ENCODE peak calls at places on chromosomes 6 and 20, in ten cellular contexts. C is lower lobe of right lung; P is heart right ventricle; F is GM12865; G is endodermal cell; Y is CD8-positive, alpha-beta T cell; Q is fibroblast of lung; V is esophagus muscularis mucosa; W is body of pancreas; I is GM06990. N is an unnamed sample.
A peak's percentile ranks its signal among the peaks of the same experiment; 100 is the strongest.

GRCh38 chr6:53640361-53640760 is 25.2 kb downstream of the KLHL31 start:
- DNase-seq in F (no peak), W (no peak), V (no peak), Y (no peak), Q (no peak), C (no peak), G (no peak), P (no peak), I (no peak), N (no peak)

GRCh38 chr6:36378243-36378920 is 9.1 kb downstream of the ETV7 start:
- DNase-seq in C (no peak), W (no peak), P (no peak), V (no peak), F (peak; percentile 45), I (no peak), Q (no peak), G (no peak), Y (no peak), N (no peak)

GRCh38 chr6:112409311-112409710 is 62.2 kb downstream of the RFPL4B start:
- DNase-seq in F (no peak), W (no peak), Y (no peak), C (no peak), I (no peak), Q (peak; percentile 9), P (no peak), G (no peak), V (no peak), N (no peak)

GRCh38 chr20:24718277-24718676 is 230.8 kb upstream of the CST7 start:
- DNase-seq in Y (no peak), W (no peak), G (no peak), P (no peak), I (no peak), V (no peak), F (no peak), C (no peak), Q (no peak), N (no peak)

GRCh38 chr6:7467007-7467897 is 74.2 kb upstream of the DSP start:
- DNase-seq in V (no peak), C (no peak), G (no peak), Q (no peak), I (no peak), P (no peak), Y (no peak), W (no peak), F (no peak), N (no peak)

GRCh38 chr6:52507557-52508260 is 69.2 kb downstream of the TRAM2 start:
- DNase-seq in F (no peak), W (no peak), V (no peak), Q (peak; percentile 87), I (no peak), G (no peak), P (no peak), Y (no peak), C (no peak), N (no peak)

GRCh38 chr20:48275737-48276342 is 490.6 kb upstream of the SULF2 start:
- DNase-seq in F (no peak), P (no peak), C (no peak), G (peak; percentile 88), Q (no peak), I (no peak), V (no peak), W (no peak), Y (no peak), N (no peak)

GRCh38 chr6:14984454-14984853 is 261.4 kb upstream of the JARID2 start:
- DNase-seq in I (no peak), Q (peak; percentile 27), Y (no peak), P (no peak), G (no peak), F (no peak), V (no peak), W (peak; percentile 12), C (peak; percentile 53), N (no peak)

GRCh38 chr6:137952247-137952646 is 85.2 kb downstream of the TNFAIP3 start:
- DNase-seq in G (no peak), Q (no peak), C (no peak), F (no peak), I (no peak), W (no peak), V (no peak), P (no peak), Y (no peak), N (no peak)

GRCh38 chr6:137949686-137950390 is 82.8 kb downstream of the TNFAIP3 start:
- DNase-seq in W (no peak), P (no peak), I (no peak), Y (no peak), G (no peak), F (peak; percentile 72), Q (no peak), V (no peak), C (no peak), N (no peak)

GRCh38 chr6:137954253-137954652 is 87.2 kb downstream of the TNFAIP3 start:
- DNase-seq in C (no peak), V (no peak), P (no peak), F (no peak), Y (no peak), G (no peak), W (no peak), Q (no peak), I (no peak), N (no peak)

GRCh38 chr6:137950581-137950980 is 83.5 kb downstream of the TNFAIP3 start:
- DNase-seq in Q (no peak), F (peak; percentile 56), P (no peak), V (no peak), I (no peak), G (no peak), Y (no peak), W (no peak), C (no peak), N (no peak)

GRCh38 chr6:137951064-137951597 is 84.1 kb downstream of the TNFAIP3 start:
- DNase-seq in Y (no peak), G (no peak), I (no peak), Q (no peak), W (no peak), F (peak; percentile 55), C (no peak), P (no peak), V (no peak), N (no peak)
- TF ChIP-seq CTCF in Y (no peak), G (no peak), I (peak; percentile 42), Q (no peak), W (no peak), F (peak; percentile 30), C (no peak), P (no peak), V (no peak), N (peak; percentile 5)

GRCh38 chr6:75505426-75505825 is 11.8 kb upstream of the FILIP1 start:
- DNase-seq in I (no peak), V (no peak), F (no peak), G (no peak), C (no peak), Q (no peak), W (no peak), P (no peak), Y (no peak), N (no peak)

GRCh38 chr6:75504902-75505233 is 11.3 kb upstream of the FILIP1 start:
- DNase-seq in C (no peak), W (no peak), Y (no peak), F (peak; percentile 18), V (no peak), I (no peak), P (no peak), Q (peak; percentile 49), G (no peak), N (no peak)

GRCh38 chr6:75501756-75502155 is 8.2 kb upstream of the FILIP1 start:
- DNase-seq in F (no peak), G (no peak), P (no peak), Q (no peak), C (no peak), W (no peak), Y (no peak), I (no peak), V (no peak), N (no peak)

GRCh38 chr6:75503291-75503690 is 9.7 kb upstream of the FILIP1 start:
- DNase-seq in Q (no peak), W (no peak), F (no peak), G (no peak), C (no peak), V (no peak), P (no peak), Y (no peak), I (no peak), N (peak; percentile 9)

GRCh38 chr6:75502884-75503283 is 9.3 kb upstream of the FILIP1 start:
- DNase-seq in C (no peak), Y (no peak), V (no peak), F (no peak), G (no peak), I (no peak), P (no peak), Q (no peak), W (no peak), N (no peak)
- TF ChIP-seq CTCF in C (no peak), Y (no peak), V (no peak), F (no peak), G (no peak), I (no peak), P (no peak), Q (no peak), W (no peak), N (no peak)

GRCh38 chr6:20839624-20840023 is 305.4 kb downstream of the CDKAL1 start:
- DNase-seq in Q (no peak), V (no peak), Y (no peak), I (no peak), G (no peak), P (no peak), W (no peak), F (no peak), C (no peak), N (no peak)
- TF ChIP-seq CTCF in Q (no peak), V (no peak), Y (no peak), I (no peak), G (peak; percentile 61), P (no peak), W (no peak), F (no peak), C (no peak), N (no peak)

GRCh38 chr20:62387993-62388635 is 1.2 kb downstream of the RPS21 start:
- DNase-seq in P (no peak), G (no peak), W (no peak), V (no peak), Y (no peak), F (no peak), I (no peak), C (no peak), Q (no peak), N (no peak)

GRCh38 chr20:62390306-62391164 is 3.6 kb downstream of the RPS21 start:
- DNase-seq in I (no peak), Q (no peak), F (no peak), C (no peak), G (no peak), W (no peak), P (no peak), Y (no peak), V (no peak), N (no peak)

GRCh38 chr20:62387219-62387913 is 463 bp downstream of the RPS21 start:
- DNase-seq in G (no peak), W (no peak), Q (no peak), I (no peak), P (no peak), F (peak; percentile 43), Y (no peak), C (no peak), V (no peak), N (no peak)

GRCh38 chr20:62389601-62390087 is 2.7 kb downstream of the RPS21 start:
- DNase-seq in Q (no peak), I (no peak), Y (no peak), C (no peak), G (no peak), F (no peak), W (no peak), P (no peak), V (no peak), N (no peak)

DNA sequence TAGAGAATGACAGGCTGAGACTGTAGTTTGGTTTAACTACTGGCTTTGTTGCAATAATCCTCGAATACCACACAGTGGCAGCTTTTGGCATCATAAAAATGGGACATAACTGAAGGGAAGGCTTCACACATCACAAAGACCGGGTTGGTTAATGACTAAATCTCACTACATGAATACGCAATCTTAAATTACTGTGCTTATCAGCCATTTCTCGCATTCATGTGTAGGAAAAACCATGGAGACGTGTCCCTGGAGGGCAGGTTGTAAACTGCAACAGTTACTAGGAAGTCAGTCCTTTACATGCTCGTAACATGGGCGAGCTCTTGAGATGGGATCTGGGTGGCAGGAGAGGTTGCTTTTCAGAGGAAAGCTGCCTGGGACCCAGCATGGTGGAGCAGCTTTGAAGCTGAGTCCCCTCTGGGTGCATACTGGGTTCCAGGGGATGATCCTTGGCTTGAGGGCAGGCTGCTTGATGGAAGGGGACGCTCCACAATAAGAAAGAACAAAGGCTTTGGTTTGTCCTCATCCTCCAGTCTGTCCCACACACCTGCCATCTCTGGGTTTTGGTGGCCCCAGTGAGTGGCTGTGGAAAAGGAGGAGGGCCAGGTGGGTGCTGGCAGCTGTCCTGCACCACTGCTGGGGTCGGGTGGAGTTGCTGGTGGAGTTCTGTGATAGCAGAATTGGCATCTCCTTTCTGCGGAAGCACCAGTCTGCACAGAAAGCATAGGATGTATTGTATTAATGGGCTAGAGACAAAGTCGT is 2.1 kb downstream of the RPS21 start:
- DNase-seq in V (no peak), Q (no peak), G (no peak), W (no peak), F (no peak), C (no peak), P (no peak), Y (no peak), I (no peak), N (no peak)
- TF ChIP-seq CTCF in V (no peak), Q (no peak), G (peak; percentile 54), W (no peak), F (no peak), C (no peak), P (no peak), Y (no peak), I (no peak), N (no peak)